ENCODE peak calls at places on chromosomes 6 and 20, in nine cellular contexts. F is activated CD8-positive, alpha-beta T cell treated with anti-CD3 and anti-CD28 coated beads for 36 hours; H is AML-193; V is stimulated activated CD4-positive, alpha-beta T cell treated with anti-CD3 and anti-CD28 coated beads, Interleukin-15, amount 100 ng/mL, for 1 hour; E is activated T-cell treated with anti-CD3 and anti-CD28 coated beads for 1 hour; J is iPS DF 19.7; C is activated naive CD8-positive, alpha-beta T cell treated with anti-CD3 and anti-CD28 coated beads, Interleukin-2, amount 50 U/mL, for 24 hours; Y is psoas muscle; W is activated gamma-delta T cell treated with Interleukin-2 at 50 U/mL for 16 hours. M is an unnamed sample.
A peak's percentile ranks its signal among the peaks of the same experiment; 100 is the strongest.

GRCh38 chr6:70663881-70664466 is 3.7 kb upstream of the SMAP1 start:
- DNase-seq in F (no peak), E (no peak), J (no peak), W (no peak), H (no peak), Y (peak; percentile 85), V (no peak), C (no peak), M (no peak)

GRCh38 chr20:44650777-44651493 is 564 bp downstream of the ADA start:
- DNase-seq in F (peak; percentile 61), E (no peak), C (peak; percentile 43), H (no peak), Y (peak; percentile 80), W (peak; percentile 39), J (no peak), V (no peak), M (no peak)

GRCh38 chr20:1782181-1782580 is 113.0 kb upstream of the SIRPA start:
- DNase-seq in H (no peak), J (no peak), C (no peak), E (no peak), V (no peak), W (no peak), F (no peak), Y (no peak), M (no peak)

GRCh38 chr20:63053430-63054102 is 46.8 kb upstream of the BHLHE23 start:
- DNase-seq in Y (no peak), W (no peak), F (peak; percentile 21), E (no peak), J (no peak), V (no peak), C (no peak), H (no peak), M (no peak)

GRCh38 chr20:11880694-11881093 is 37.0 kb upstream of the BTBD3 start:
- DNase-seq in W (no peak), H (no peak), V (no peak), J (no peak), E (no peak), C (no peak), Y (no peak), F (no peak), M (no peak)

GRCh38 chr20:33602826-33603590 is 59.1 kb upstream of the C20orf144 start:
- DNase-seq in H (no peak), W (no peak), F (no peak), J (no peak), Y (no peak), E (no peak), V (no peak), C (no peak), M (no peak)

GRCh38 chr20:16747291-16747811 is 807 bp upstream of the OTOR start:
- DNase-seq in W (no peak), Y (no peak), F (no peak), E (no peak), H (no peak), C (no peak), V (no peak), J (no peak), M (no peak)

GRCh38 chr6:31898200-31899011 is 908 bp upstream of the EHMT2 start:
- DNase-seq in F (peak; percentile 62), Y (no peak), C (peak; percentile 36), E (no peak), V (no peak), J (no peak), H (peak; percentile 64), W (no peak), M (no peak)

GRCh38 chr6:143027058-143027457 is 33.6 kb upstream of the AIG1 start:
- DNase-seq in E (peak; percentile 33), V (peak; percentile 24), C (peak; percentile 53), W (peak; percentile 35), F (peak; percentile 72), H (peak; percentile 25), Y (peak; percentile 60), J (no peak), M (no peak)

GRCh38 chr6:30687659-30688431 is 1.4 kb upstream of the PPP1R18 start:
- DNase-seq in J (no peak), W (no peak), H (no peak), E (no peak), V (no peak), Y (peak; percentile 71), F (no peak), C (no peak), M (no peak)

GRCh38 chr6:14286144-14286543 is 168.6 kb downstream of the CD83 start:
- DNase-seq in F (no peak), V (no peak), W (no peak), Y (no peak), H (no peak), C (no peak), E (no peak), J (no peak), M (no peak)

GRCh38 chr6:20572940-20573339 is 38.7 kb downstream of the CDKAL1 start:
- DNase-seq in H (peak; percentile 71), Y (no peak), J (no peak), C (no peak), E (no peak), W (no peak), F (no peak), V (no peak), M (peak; percentile 46)

GRCh38 chr6:104126621-104127020 is 733.1 kb downstream of the HACE1 start:
- DNase-seq in V (no peak), H (no peak), W (no peak), E (no peak), F (no peak), J (no peak), C (no peak), Y (no peak), M (no peak)

GRCh38 chr20:16528078-16528477 is 45.2 kb downstream of the KIF16B start:
- DNase-seq in J (no peak), W (no peak), V (no peak), Y (peak; percentile 78), C (no peak), F (no peak), H (no peak), E (no peak), M (no peak)

GRCh38 chr20:25177890-25178321 is 17.6 kb upstream of the ENTPD6 start:
- DNase-seq in Y (no peak), E (no peak), J (no peak), W (no peak), H (no peak), F (no peak), V (no peak), C (no peak), M (no peak)

M was measured in GF-D8.